ENCODE peak calls at places on chromosomes 2 and 18, in nine cellular contexts. V is NCI-H2081; J is NCI-H2171 treated with DMSO at 0.1 percent for 48 hours; P is dermis blood vessel endothelial cell; C is fibroblast of the conjunctiva; H is stimulated activated CD4-positive, alpha-beta T cell treated with anti-CD3 and anti-CD28 coated beads, Interleukin-2, amount 100 ng/mL, for 48 hours; E is ACHN; S is hypothalamus; T is putamen. K is an unnamed sample.

GRCh38 chr2:16043627-16044026 is 103.3 kb downstream of the MYCN start:
- DNase-seq in V (no peak), J (no peak), P (no peak), C (no peak), H (no peak), E (no peak), S (no peak), T (no peak), K (no peak)

GRCh38 chr2:207746131-207746530 is 23.6 kb downstream of the FZD5 start:
- DNase-seq in V (peak; percentile 79), J (peak; percentile 69), P (peak; percentile 81), C (peak; percentile 72), H (peak; percentile 14), E (peak; percentile 75), S (no peak), T (peak; percentile 64), K (peak; percentile 67)

GRCh38 chr2:96359310-96359709 is 23.7 kb downstream of the NCAPH start:
- DNase-seq in V (no peak), J (peak; percentile 36), P (peak; percentile 16), C (no peak), H (no peak), E (peak; percentile 46), S (no peak), T (peak; percentile 74), K (peak; percentile 33)

GRCh38 chr2:224173210-224173609 is 134.1 kb upstream of the SERPINE2 start:
- DNase-seq in V (no peak), J (no peak), P (peak; percentile 32), C (no peak), H (no peak), E (no peak), S (no peak), T (no peak), K (no peak)

GRCh38 chr18:37341473-37342086 is 224.0 kb downstream of the CELF4 start:
- DNase-seq in V (no peak), J (no peak), P (no peak), C (no peak), H (no peak), E (no peak), S (no peak), T (no peak), K (no peak)

GRCh38 chr2:215002500-215002899 is 135.9 kb downstream of the ABCA12 start:
- DNase-seq in V (peak; percentile 63), J (no peak), P (peak; percentile 62), C (peak; percentile 30), H (no peak), E (peak; percentile 46), S (no peak), T (peak; percentile 33), K (peak; percentile 28)

GRCh38 chr2:191954446-191954845 is 107.6 kb upstream of the CAVIN2 start:
- DNase-seq in V (no peak), J (no peak), P (no peak), C (no peak), H (no peak), E (no peak), S (no peak), T (no peak), K (no peak)

GRCh38 chr2:38540580-38541290 is 62.0 kb downstream of the HNRNPLL start:
- DNase-seq in V (no peak), J (no peak), P (no peak), C (no peak), H (no peak), E (no peak), S (no peak), T (no peak), K (no peak)

GRCh38 chr2:237689569-237690131 is 62.3 kb downstream of the LRRFIP1 start:
- DNase-seq in V (no peak), J (no peak), P (peak; percentile 52), C (no peak), H (no peak), E (no peak), S (no peak), T (no peak), K (no peak)

GRCh38 chr2:202270487-202270886 is 4.9 kb downstream of the NOP58 start:
- DNase-seq in V (no peak), J (no peak), P (no peak), C (no peak), H (no peak), E (no peak), S (no peak), T (no peak), K (no peak)

GRCh38 chr2:33068261-33068660 is 121.5 kb downstream of the LTBP1 start:
- DNase-seq in V (no peak), J (no peak), P (no peak), C (no peak), H (no peak), E (peak; percentile 26), S (no peak), T (no peak), K (no peak)

GRCh38 chr2:42047488-42048317 is at the start of gene PKDCC:
- DNase-seq in V (peak; percentile 39), J (peak; percentile 11), P (peak; percentile 80), C (peak; percentile 77), H (no peak), E (peak; percentile 83), S (no peak), T (peak; percentile 66), K (peak; percentile 90)

GRCh38 chr2:239012228-239012627 is 164.3 kb downstream of the TWIST2 start:
- DNase-seq in V (no peak), J (no peak), P (no peak), C (no peak), H (no peak), E (no peak), S (no peak), T (no peak), K (no peak)

GRCh38 chr2:172484253-172484652 is 56.9 kb downstream of the ITGA6 start:
- DNase-seq in V (no peak), J (peak; percentile 30), P (peak; percentile 62), C (peak; percentile 6), H (no peak), E (peak; percentile 33), S (no peak), T (peak; percentile 32), K (no peak)

GRCh38 chr2:143477724-143478443 is 348.7 kb downstream of the ARHGAP15 start:
- DNase-seq in V (no peak), J (no peak), P (no peak), C (no peak), H (no peak), E (no peak), S (no peak), T (no peak), K (no peak)

GRCh38 chr18:79926715-79927596 is 24.5 kb downstream of the SLC66A2 start:
- DNase-seq in V (no peak), J (no peak), P (no peak), C (no peak), H (no peak), E (no peak), S (no peak), T (no peak), K (no peak)

GRCh38 chr2:158115202-158115783 is 13.6 kb downstream of the UPP2 start:
- DNase-seq in V (peak; percentile 6), J (no peak), P (no peak), C (no peak), H (no peak), E (no peak), S (no peak), T (no peak), K (no peak)

GRCh38 chr18:12701161-12701560 is 1.4 kb downstream of the CEP76 start:
- DNase-seq in V (no peak), J (no peak), P (no peak), C (no peak), H (no peak), E (no peak), S (no peak), T (no peak), K (no peak)

GRCh38 chr2:70716131-70716766 is 51.8 kb downstream of the ADD2 start:
- DNase-seq in V (peak; percentile 24), J (peak; percentile 4), P (no peak), C (no peak), H (no peak), E (no peak), S (no peak), T (no peak), K (no peak)

GRCh38 chr2:136126021-136126420 is 8.1 kb upstream of the CXCR4 start:
- DNase-seq in V (peak; percentile 57), J (no peak), P (no peak), C (no peak), H (no peak), E (no peak), S (no peak), T (no peak), K (no peak)

GRCh38 chr2:132560562-132560961 is 109.4 kb downstream of the LYPD1 start:
- DNase-seq in V (no peak), J (no peak), P (no peak), C (no peak), H (no peak), E (no peak), S (no peak), T (no peak), K (no peak)

GRCh38 chr2:64318476-64318748 is 135.6 kb upstream of the LGALSL start:
- DNase-seq in V (no peak), J (no peak), P (no peak), C (no peak), H (no peak), E (no peak), S (no peak), T (no peak), K (no peak)

GRCh38 chr2:155980941-155981561 is 351.5 kb downstream of the NR4A2 start:
- DNase-seq in V (no peak), J (no peak), P (no peak), C (no peak), H (no peak), E (no peak), S (no peak), T (no peak), K (no peak)

GRCh38 chr2:119338826-119339561 is 27.6 kb downstream of the C2orf76 start:
- DNase-seq in V (no peak), J (no peak), P (no peak), C (no peak), H (no peak), E (no peak), S (no peak), T (no peak), K (no peak)

GRCh38 chr2:160652236-160652635 is 158.6 kb upstream of the RBMS1 start:
- DNase-seq in V (no peak), J (no peak), P (no peak), C (no peak), H (peak; percentile 51), E (no peak), S (no peak), T (no peak), K (no peak)

GRCh38 chr2:23944527-23944926 is 4.3 kb downstream of the UBXN2A start:
- DNase-seq in V (no peak), J (no peak), P (no peak), C (no peak), H (no peak), E (no peak), S (no peak), T (peak; percentile 52), K (peak; percentile 37)

GRCh38 chr2:227503433-227504406 is 31.8 kb downstream of the AGFG1 start:
- DNase-seq in V (no peak), J (no peak), P (peak; percentile 44), C (no peak), H (no peak), E (peak; percentile 91), S (no peak), T (no peak), K (peak; percentile 85)

GRCh38 chr2:148876589-148877402 is 1.8 kb downstream of the KIF5C start:
- DNase-seq in V (peak; percentile 93), J (peak; percentile 92), P (peak; percentile 30), C (no peak), H (peak; percentile 36), E (no peak), S (no peak), T (peak; percentile 81), K (peak; percentile 20)

GRCh38 chr2:81703831-81704230 is 1399.3 kb upstream of the LRRTM1 start:
- DNase-seq in V (no peak), J (no peak), P (no peak), C (no peak), H (no peak), E (no peak), S (no peak), T (no peak), K (no peak)

GRCh38 chr2:82340578-82341053 is 2036.1 kb upstream of the LRRTM1 start:
- DNase-seq in V (no peak), J (no peak), P (no peak), C (no peak), H (no peak), E (no peak), S (no peak), T (no peak), K (no peak)

GRCh38 chr2:186755066-186755465 is 61.2 kb downstream of the FAM171B start:
- DNase-seq in V (peak; percentile 15), J (no peak), P (no peak), C (no peak), H (no peak), E (no peak), S (no peak), T (no peak), K (peak; percentile 15)